ENCODE peak calls at places on chromosomes 12 and 14, in nine cellular contexts. Z, N, V, H, U, Y, L, M and F are unnamed samples. For H3K4me1, the result is how much of the 10 kb centered on the place peaks cover.

GRCh38 chr12:442235-442884 is 17.4 kb upstream of the B4GALNT3 start:
- DNase-seq in Z (no peak), N (peak), V (peak), H (no peak), U (peak), Y (peak), L (no peak), M (no peak), F (peak)

GRCh38 chr14:90645842-90646443 is 170.3 kb downstream of the TTC7B start:
- DNase-seq in Z (no peak), N (no peak), V (peak), H (no peak), U (peak), Y (no peak), L (no peak), M (peak), F (peak)

GRCh38 chr12:121893901-121894540 is 5.4 kb downstream of the PSMD9 start:
- DNase-seq in Z (no peak), N (no peak), V (peak), H (no peak), U (no peak), Y (no peak), L (no peak), M (no peak), F (peak)

GRCh38 chr14:33110737-33111443 is 172.2 kb downstream of the NPAS3 start:
- DNase-seq in Z (no peak), N (no peak), V (no peak), H (no peak), U (no peak), Y (no peak), L (no peak), M (no peak), F (no peak)

GRCh38 chr14:104146651-104147345 is 8.4 kb downstream of the KIF26A start:
- DNase-seq in Z (no peak), N (no peak), V (no peak), H (peak), U (no peak), Y (no peak), L (no peak), M (no peak), F (no peak)

GRCh38 chr14:80973918-80974317 is 18.5 kb downstream of the TSHR start:
- DNase-seq in Z (no peak), N (no peak), V (no peak), H (no peak), U (no peak), Y (no peak), L (no peak), M (no peak), F (no peak)

GRCh38 chr14:100370003-100370402 is 46.9 kb downstream of the SLC25A47 start:
- DNase-seq in Z (no peak), N (no peak), V (no peak), H (no peak), U (no peak), Y (no peak), L (no peak), M (no peak), F (no peak)

GRCh38 chr14:34322940-34323418 is 139.1 kb downstream of the SPTSSA start:
- DNase-seq in Z (no peak), N (peak), V (peak), H (peak), U (peak), Y (peak), L (no peak), M (no peak), F (peak)

GRCh38 chr14:31894351-31894750 is 182.8 kb upstream of the ARHGAP5 start:
- DNase-seq in Z (no peak), N (no peak), V (no peak), H (no peak), U (no peak), Y (no peak), L (no peak), M (no peak), F (no peak)

GRCh38 chr12:19780460-19780859 is 341.2 kb downstream of the AEBP2 start:
- DNase-seq in Z (no peak), N (no peak), V (no peak), H (no peak), U (no peak), Y (no peak), L (no peak), M (no peak), F (no peak)

GRCh38 chr14:99619873-99620834 is 16.1 kb upstream of the CCDC85C start:
- DNase-seq in Z (no peak), N (no peak), V (no peak), H (no peak), U (no peak), Y (no peak), L (no peak), M (no peak), F (no peak)

GRCh38 chr12:122875590-122876220 is 20.2 kb downstream of the VPS37B start:
- DNase-seq in Z (no peak), N (no peak), V (no peak), H (no peak), U (no peak), Y (no peak), L (peak), M (no peak), F (no peak)

GRCh38 chr14:68624541-68625220 is 168.2 kb downstream of the ZFP36L1 start:
- DNase-seq in Z (no peak), N (no peak), V (no peak), H (peak), U (peak), Y (no peak), L (no peak), M (no peak), F (no peak)

GRCh38 chr14:99351166-99352007 is 79.4 kb upstream of the BCL11B start:
- DNase-seq in Z (no peak), N (no peak), V (no peak), H (peak), U (no peak), Y (no peak), L (no peak), M (no peak), F (no peak)

GRCh38 chr12:119713551-119714031 is 45.7 kb downstream of the PRKAB1 start:
- DNase-seq in Z (no peak), N (no peak), V (no peak), H (peak), U (peak), Y (no peak), L (no peak), M (no peak), F (peak)

DNA sequence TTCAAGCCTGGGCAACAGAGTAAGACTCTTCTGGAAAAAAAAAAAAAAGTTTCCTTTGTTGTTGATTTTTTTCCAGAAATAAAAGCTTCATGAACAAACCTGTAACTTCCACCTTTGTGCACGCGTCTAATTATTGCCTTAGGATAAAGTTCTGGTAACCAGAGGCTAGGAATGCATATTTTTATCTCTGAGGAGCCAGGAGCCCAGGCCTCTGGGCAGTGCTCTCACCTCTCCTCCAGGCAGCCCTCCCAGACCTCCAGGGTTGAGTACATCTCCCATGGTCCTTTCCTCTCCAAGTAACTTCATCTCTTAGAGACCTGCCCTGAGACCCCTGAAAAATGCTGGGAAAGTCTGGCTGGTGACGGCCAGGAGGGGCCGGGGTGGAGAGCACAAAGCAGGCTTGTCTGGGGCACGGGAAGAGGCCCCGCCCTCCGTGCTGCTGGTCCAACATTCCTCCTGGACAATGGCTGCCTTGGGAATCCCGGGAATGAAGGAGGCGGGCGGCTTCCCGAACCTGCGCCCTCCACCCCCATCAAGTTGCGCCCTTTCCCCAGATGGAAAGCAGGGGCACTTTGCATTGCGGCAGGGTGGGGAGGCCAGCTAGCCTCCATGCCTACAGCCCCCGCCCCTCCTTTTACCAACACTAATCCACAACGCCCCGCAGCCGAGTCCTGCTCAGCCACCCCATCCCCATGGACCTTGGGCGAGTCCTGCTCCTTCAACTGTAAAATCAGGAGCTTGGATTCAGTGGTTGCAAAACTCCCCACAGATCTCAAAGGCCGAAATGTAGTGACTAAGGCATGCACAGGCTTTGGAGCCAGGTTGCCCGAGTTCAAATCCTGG is 7.3 kb upstream of the FIGNL2 start:
- DNase-seq in Z (no peak), N (no peak), V (peak), H (no peak), U (no peak), Y (no peak), L (no peak), M (no peak), F (no peak)
- H3K4me3 ChIP-seq in Z (peak), N (no peak), V (peak), H (peak), U (no peak), Y (no peak), L (no peak), M (peak), F (no peak)

GRCh38 chr14:85587152-85587697 is 57.3 kb downstream of the FLRT2 start:
- DNase-seq in Z (no peak), N (no peak), V (no peak), H (no peak), U (peak), Y (no peak), L (no peak), M (no peak), F (peak)

GRCh38 chr14:85584481-85584880 is 54.5 kb downstream of the FLRT2 start:
- DNase-seq in Z (no peak), N (no peak), V (no peak), H (no peak), U (no peak), Y (no peak), L (no peak), M (no peak), F (no peak)

GRCh38 chr14:85580536-85581165 is 50.7 kb downstream of the FLRT2 start:
- DNase-seq in Z (no peak), N (no peak), V (no peak), H (no peak), U (no peak), Y (no peak), L (no peak), M (no peak), F (no peak)

GRCh38 chr14:85579957-85580356 is 50.0 kb downstream of the FLRT2 start:
- DNase-seq in Z (no peak), N (no peak), V (no peak), H (no peak), U (no peak), Y (no peak), L (no peak), M (no peak), F (no peak)

GRCh38 chr14:85583311-85583710 is 53.4 kb downstream of the FLRT2 start:
- DNase-seq in Z (no peak), N (no peak), V (no peak), H (no peak), U (no peak), Y (no peak), L (no peak), M (no peak), F (no peak)
- H3K4me1 ChIP-seq in Z (under half), N (under half), V (under half), H (under half), U (under half), Y (under half), L (under half), M (under half), F (under half)

GRCh38 chr12:93894391-93895095 is 217.4 kb downstream of the CRADD start:
- DNase-seq in Z (no peak), N (no peak), V (no peak), H (peak), U (peak), Y (peak), L (no peak), M (no peak), F (peak)
- H3K4me3 ChIP-seq in Z (peak), N (no peak), V (no peak), H (no peak), U (no peak), Y (no peak), L (no peak), M (no peak), F (no peak)

DNA sequence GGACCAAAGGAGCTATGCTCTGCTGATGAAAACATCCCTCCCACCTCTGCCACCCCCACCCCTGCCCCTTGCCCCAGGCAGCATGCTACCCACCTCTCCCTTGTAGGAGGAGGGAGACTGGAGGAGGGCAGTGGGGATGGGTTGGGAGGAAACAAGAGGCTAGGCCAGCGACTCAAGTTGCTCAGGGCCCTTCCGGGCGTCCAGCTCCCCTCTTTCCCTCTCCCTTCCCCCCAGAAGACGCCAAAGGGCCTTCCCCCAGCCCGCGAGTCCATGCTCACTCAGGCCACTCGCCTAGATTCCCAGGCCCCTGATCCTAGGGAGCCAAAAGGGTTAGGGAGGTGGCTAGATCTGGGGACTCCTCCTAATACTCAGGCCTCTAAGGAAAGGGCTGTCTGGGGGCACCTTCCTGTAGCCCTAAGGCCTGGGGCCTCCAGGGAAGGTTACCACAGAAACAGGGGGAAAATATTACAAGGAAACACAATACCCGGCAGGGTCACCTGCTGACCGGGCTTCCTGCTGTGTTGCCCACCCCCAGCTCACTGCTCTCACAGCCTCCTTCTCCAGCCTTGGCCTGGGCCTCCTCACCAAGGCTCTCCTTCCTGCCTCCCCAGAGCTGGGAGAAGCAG is 2.9 kb downstream of the HDAC7 start:
- DNase-seq in Z (no peak), N (no peak), V (no peak), H (peak), U (no peak), Y (no peak), L (no peak), M (no peak), F (peak)
- H3K4me1 ChIP-seq in Z (half or more), N (half or more), V (under half), H (half or more), U (under half), Y (under half), L (half or more), M (half or more), F (half or more)

GRCh38 chr14:21874946-21875345 is 201.3 kb upstream of the OR4E1 start:
- DNase-seq in Z (no peak), N (no peak), V (no peak), H (no peak), U (no peak), Y (no peak), L (no peak), M (no peak), F (no peak)
- H3K4me3 ChIP-seq in Z (no peak), N (no peak), V (no peak), H (no peak), U (no peak), Y (no peak), L (no peak), M (no peak), F (no peak)